ENCODE peak calls at places on chromosomes 1 and 21, in nine cellular contexts. One of them, this sample, is unnamed.

GRCh38 chr1:119254067-119254720 is 113.7 kb upstream of the WARS2 start:
- DNase-seq in tibial nerve: no peak
- DNase-seq in occipital lobe: no peak
- DNase-seq in cardiac muscle cell: no peak
- DNase-seq in astrocyte of the spinal cord: no peak
- DNase-seq in stimulated activated CD8-positive, alpha-beta memory T cell treated with anti-CD3 and anti-CD28 coated beads, Interleukin-7, amount 100 ng/mL, for 1 hour: no peak
- DNase-seq in COR-L47: no peak
- DNase-seq in activated T-cell treated with anti-CD3 and anti-CD28 coated beads, Interleukin-2, amount 50 U/mL, for 24 hours: no peak
- DNase-seq in mucosa of descending colon: no peak
- DNase-seq in this sample: no peak

GRCh38 chr1:161801955-161802354 is 35.8 kb downstream of the ATF6 start:
- DNase-seq in tibial nerve: no peak
- DNase-seq in occipital lobe: no peak
- DNase-seq in cardiac muscle cell: peak
- DNase-seq in astrocyte of the spinal cord: no peak
- DNase-seq in stimulated activated CD8-positive, alpha-beta memory T cell treated with anti-CD3 and anti-CD28 coated beads, Interleukin-7, amount 100 ng/mL, for 1 hour: no peak
- DNase-seq in COR-L47: no peak
- DNase-seq in activated T-cell treated with anti-CD3 and anti-CD28 coated beads, Interleukin-2, amount 50 U/mL, for 24 hours: no peak
- DNase-seq in mucosa of descending colon: no peak
- DNase-seq in this sample: no peak

GRCh38 chr1:232145768-232146167 is 484.2 kb downstream of the SIPA1L2 start:
- DNase-seq in tibial nerve: no peak
- DNase-seq in occipital lobe: no peak
- DNase-seq in cardiac muscle cell: no peak
- DNase-seq in astrocyte of the spinal cord: no peak
- DNase-seq in stimulated activated CD8-positive, alpha-beta memory T cell treated with anti-CD3 and anti-CD28 coated beads, Interleukin-7, amount 100 ng/mL, for 1 hour: no peak
- DNase-seq in COR-L47: no peak
- DNase-seq in activated T-cell treated with anti-CD3 and anti-CD28 coated beads, Interleukin-2, amount 50 U/mL, for 24 hours: no peak
- DNase-seq in mucosa of descending colon: no peak
- DNase-seq in this sample: no peak

GRCh38 chr21:43352568-43353281 is 74.2 kb downstream of the SIK1 start:
- DNase-seq in tibial nerve: no peak
- DNase-seq in occipital lobe: no peak
- DNase-seq in cardiac muscle cell: no peak
- DNase-seq in astrocyte of the spinal cord: no peak
- DNase-seq in stimulated activated CD8-positive, alpha-beta memory T cell treated with anti-CD3 and anti-CD28 coated beads, Interleukin-7, amount 100 ng/mL, for 1 hour: no peak
- DNase-seq in COR-L47: no peak
- DNase-seq in activated T-cell treated with anti-CD3 and anti-CD28 coated beads, Interleukin-2, amount 50 U/mL, for 24 hours: no peak
- DNase-seq in mucosa of descending colon: no peak
- DNase-seq in this sample: no peak

GRCh38 chr1:215891673-215892072 is 324.6 kb downstream of the KCTD3 start:
- DNase-seq in tibial nerve: no peak
- DNase-seq in occipital lobe: no peak
- DNase-seq in cardiac muscle cell: no peak
- DNase-seq in astrocyte of the spinal cord: no peak
- DNase-seq in stimulated activated CD8-positive, alpha-beta memory T cell treated with anti-CD3 and anti-CD28 coated beads, Interleukin-7, amount 100 ng/mL, for 1 hour: no peak
- DNase-seq in COR-L47: peak
- DNase-seq in activated T-cell treated with anti-CD3 and anti-CD28 coated beads, Interleukin-2, amount 50 U/mL, for 24 hours: no peak
- DNase-seq in mucosa of descending colon: no peak
- DNase-seq in this sample: no peak

GRCh38 chr1:211606914-211607751 is 28.2 kb upstream of the SLC30A1 start:
- DNase-seq in tibial nerve: no peak
- DNase-seq in occipital lobe: no peak
- DNase-seq in cardiac muscle cell: no peak
- DNase-seq in astrocyte of the spinal cord: no peak
- DNase-seq in stimulated activated CD8-positive, alpha-beta memory T cell treated with anti-CD3 and anti-CD28 coated beads, Interleukin-7, amount 100 ng/mL, for 1 hour: no peak
- DNase-seq in COR-L47: no peak
- DNase-seq in activated T-cell treated with anti-CD3 and anti-CD28 coated beads, Interleukin-2, amount 50 U/mL, for 24 hours: peak
- DNase-seq in mucosa of descending colon: no peak
- DNase-seq in this sample: peak

GRCh38 chr1:182990413-182991144 is 32.6 kb upstream of the LAMC1 start:
- DNase-seq in tibial nerve: peak
- DNase-seq in occipital lobe: no peak
- DNase-seq in cardiac muscle cell: no peak
- DNase-seq in astrocyte of the spinal cord: peak
- DNase-seq in stimulated activated CD8-positive, alpha-beta memory T cell treated with anti-CD3 and anti-CD28 coated beads, Interleukin-7, amount 100 ng/mL, for 1 hour: no peak
- DNase-seq in COR-L47: no peak
- DNase-seq in activated T-cell treated with anti-CD3 and anti-CD28 coated beads, Interleukin-2, amount 50 U/mL, for 24 hours: no peak
- DNase-seq in mucosa of descending colon: no peak
- DNase-seq in this sample: no peak

GRCh38 chr1:9238134-9238533 is 3.6 kb downstream of the H6PD start:
- DNase-seq in tibial nerve: no peak
- DNase-seq in occipital lobe: no peak
- DNase-seq in cardiac muscle cell: no peak
- DNase-seq in astrocyte of the spinal cord: no peak
- DNase-seq in stimulated activated CD8-positive, alpha-beta memory T cell treated with anti-CD3 and anti-CD28 coated beads, Interleukin-7, amount 100 ng/mL, for 1 hour: no peak
- DNase-seq in COR-L47: no peak
- DNase-seq in activated T-cell treated with anti-CD3 and anti-CD28 coated beads, Interleukin-2, amount 50 U/mL, for 24 hours: no peak
- DNase-seq in mucosa of descending colon: no peak
- DNase-seq in this sample: no peak

GRCh38 chr1:153796786-153797659 is 21.8 kb downstream of the SLC27A3 start:
- DNase-seq in tibial nerve: peak
- DNase-seq in occipital lobe: no peak
- DNase-seq in cardiac muscle cell: peak
- DNase-seq in astrocyte of the spinal cord: peak
- DNase-seq in stimulated activated CD8-positive, alpha-beta memory T cell treated with anti-CD3 and anti-CD28 coated beads, Interleukin-7, amount 100 ng/mL, for 1 hour: peak
- DNase-seq in COR-L47: peak
- DNase-seq in activated T-cell treated with anti-CD3 and anti-CD28 coated beads, Interleukin-2, amount 50 U/mL, for 24 hours: peak
- DNase-seq in mucosa of descending colon: peak
- DNase-seq in this sample: peak

GRCh38 chr1:172932981-172933380 is 117.8 kb downstream of the TNFSF18 start:
- DNase-seq in tibial nerve: no peak
- DNase-seq in occipital lobe: no peak
- DNase-seq in cardiac muscle cell: no peak
- DNase-seq in astrocyte of the spinal cord: no peak
- DNase-seq in stimulated activated CD8-positive, alpha-beta memory T cell treated with anti-CD3 and anti-CD28 coated beads, Interleukin-7, amount 100 ng/mL, for 1 hour: no peak
- DNase-seq in COR-L47: no peak
- DNase-seq in activated T-cell treated with anti-CD3 and anti-CD28 coated beads, Interleukin-2, amount 50 U/mL, for 24 hours: no peak
- DNase-seq in mucosa of descending colon: no peak
- DNase-seq in this sample: no peak

GRCh38 chr1:117167402-117167801 is 43.3 kb downstream of the VTCN1 start:
- DNase-seq in tibial nerve: no peak
- DNase-seq in occipital lobe: no peak
- DNase-seq in cardiac muscle cell: no peak
- DNase-seq in astrocyte of the spinal cord: no peak
- DNase-seq in stimulated activated CD8-positive, alpha-beta memory T cell treated with anti-CD3 and anti-CD28 coated beads, Interleukin-7, amount 100 ng/mL, for 1 hour: no peak
- DNase-seq in COR-L47: no peak
- DNase-seq in activated T-cell treated with anti-CD3 and anti-CD28 coated beads, Interleukin-2, amount 50 U/mL, for 24 hours: no peak
- DNase-seq in mucosa of descending colon: no peak
- DNase-seq in this sample: no peak

GRCh38 chr1:188904201-188904600 is 1573.5 kb downstream of the BRINP3 start:
- DNase-seq in tibial nerve: no peak
- DNase-seq in occipital lobe: no peak
- DNase-seq in cardiac muscle cell: no peak
- DNase-seq in astrocyte of the spinal cord: peak
- DNase-seq in stimulated activated CD8-positive, alpha-beta memory T cell treated with anti-CD3 and anti-CD28 coated beads, Interleukin-7, amount 100 ng/mL, for 1 hour: no peak
- DNase-seq in COR-L47: no peak
- DNase-seq in activated T-cell treated with anti-CD3 and anti-CD28 coated beads, Interleukin-2, amount 50 U/mL, for 24 hours: no peak
- DNase-seq in mucosa of descending colon: no peak
- DNase-seq in this sample: no peak

This sample was measured in lower lobe of right lung.